ENCODE peak calls at places on chromosome 9, in seven cellular contexts. One of them, this sample, is unnamed.

GRCh38 chr9:91428927-91429351 is 5.3 kb upstream of the NFIL3 start:
- DNase-seq in mucosa of descending colon: no peak
- DNase-seq in pancreas: no peak
- DNase-seq in body of pancreas: no peak
- DNase-seq in endothelial cell of umbilical vein: no peak
- DNase-seq in GM06990: no peak
- DNase-seq in uterus: no peak
- DNase-seq in this sample: no peak

GRCh38 chr9:88980732-88981336 is 10.4 kb upstream of the S1PR3 start:
- DNase-seq in mucosa of descending colon: no peak
- DNase-seq in pancreas: no peak
- DNase-seq in body of pancreas: no peak
- DNase-seq in endothelial cell of umbilical vein: no peak
- DNase-seq in GM06990: no peak
- DNase-seq in uterus: no peak
- DNase-seq in this sample: no peak

GRCh38 chr9:107190936-107191290 is 92.2 kb upstream of the RAD23B start:
- DNase-seq in mucosa of descending colon: no peak
- DNase-seq in pancreas: no peak
- DNase-seq in body of pancreas: no peak
- DNase-seq in endothelial cell of umbilical vein: no peak
- DNase-seq in GM06990: no peak
- DNase-seq in uterus: no peak
- DNase-seq in this sample: no peak

GRCh38 chr9:122619996-122620395 is 5.5 kb downstream of the OR1Q1 start:
- DNase-seq in mucosa of descending colon: no peak
- DNase-seq in pancreas: no peak
- DNase-seq in body of pancreas: no peak
- DNase-seq in endothelial cell of umbilical vein: peak
- DNase-seq in GM06990: no peak
- DNase-seq in uterus: no peak
- DNase-seq in this sample: no peak

GRCh38 chr9:18936094-18936871 is 96.7 kb downstream of the SAXO1 start:
- DNase-seq in mucosa of descending colon: no peak
- DNase-seq in pancreas: no peak
- DNase-seq in body of pancreas: no peak
- DNase-seq in endothelial cell of umbilical vein: no peak
- DNase-seq in GM06990: no peak
- DNase-seq in uterus: no peak
- DNase-seq in this sample: no peak

GRCh38 chr9:16103613-16104012 is 550.8 kb downstream of the CCDC171 start:
- DNase-seq in mucosa of descending colon: peak
- DNase-seq in pancreas: peak
- DNase-seq in body of pancreas: peak
- DNase-seq in endothelial cell of umbilical vein: no peak
- DNase-seq in GM06990: no peak
- DNase-seq in uterus: peak
- DNase-seq in this sample: no peak

GRCh38 chr9:127386249-127386648 is 10.7 kb upstream of the SLC2A8 start:
- DNase-seq in mucosa of descending colon: no peak
- DNase-seq in pancreas: no peak
- DNase-seq in body of pancreas: no peak
- DNase-seq in endothelial cell of umbilical vein: no peak
- DNase-seq in GM06990: no peak
- DNase-seq in uterus: peak
- DNase-seq in this sample: no peak

GRCh38 chr9:129069128-129069824 is 11.6 kb upstream of the DOLPP1 start:
- DNase-seq in mucosa of descending colon: peak
- DNase-seq in pancreas: peak
- DNase-seq in body of pancreas: peak
- DNase-seq in endothelial cell of umbilical vein: no peak
- DNase-seq in GM06990: peak
- DNase-seq in uterus: no peak
- DNase-seq in this sample: peak

GRCh38 chr9:137506702-137507171 is 43.5 kb downstream of the PNPLA7 start:
- DNase-seq in mucosa of descending colon: no peak
- DNase-seq in pancreas: no peak
- DNase-seq in body of pancreas: no peak
- DNase-seq in endothelial cell of umbilical vein: no peak
- DNase-seq in GM06990: no peak
- DNase-seq in uterus: no peak
- DNase-seq in this sample: no peak

GRCh38 chr9:104866186-104866585 is 61.8 kb downstream of the ABCA1 start:
- DNase-seq in mucosa of descending colon: no peak
- DNase-seq in pancreas: no peak
- DNase-seq in body of pancreas: no peak
- DNase-seq in endothelial cell of umbilical vein: no peak
- DNase-seq in GM06990: no peak
- DNase-seq in uterus: no peak
- DNase-seq in this sample: no peak

GRCh38 chr9:14768561-14769234 is 46.2 kb upstream of the CER1 start:
- DNase-seq in mucosa of descending colon: peak
- DNase-seq in pancreas: no peak
- DNase-seq in body of pancreas: peak
- DNase-seq in endothelial cell of umbilical vein: peak
- DNase-seq in GM06990: no peak
- DNase-seq in uterus: peak
- DNase-seq in this sample: peak

GRCh38 chr9:118896356-118897000 is 472.8 kb downstream of the BRINP1 start:
- DNase-seq in mucosa of descending colon: no peak
- DNase-seq in pancreas: no peak
- DNase-seq in body of pancreas: no peak
- DNase-seq in endothelial cell of umbilical vein: no peak
- DNase-seq in GM06990: no peak
- DNase-seq in uterus: no peak
- DNase-seq in this sample: no peak

GRCh38 chr9:79885093-79885857 is 313.5 kb downstream of the TLE4 start:
- DNase-seq in mucosa of descending colon: no peak
- DNase-seq in pancreas: no peak
- DNase-seq in body of pancreas: no peak
- DNase-seq in endothelial cell of umbilical vein: no peak
- DNase-seq in GM06990: no peak
- DNase-seq in uterus: no peak
- DNase-seq in this sample: no peak

GRCh38 chr9:37914701-37915358 is 10.9 kb upstream of the SLC25A51 start:
- DNase-seq in mucosa of descending colon: no peak
- DNase-seq in pancreas: no peak
- DNase-seq in body of pancreas: no peak
- DNase-seq in endothelial cell of umbilical vein: no peak
- DNase-seq in GM06990: no peak
- DNase-seq in uterus: no peak
- DNase-seq in this sample: no peak

GRCh38 chr9:37922391-37923120 is 18.6 kb upstream of the SLC25A51 start:
- DNase-seq in mucosa of descending colon: no peak
- DNase-seq in pancreas: no peak
- DNase-seq in body of pancreas: no peak
- DNase-seq in endothelial cell of umbilical vein: no peak
- DNase-seq in GM06990: no peak
- DNase-seq in uterus: no peak
- DNase-seq in this sample: no peak

GRCh38 chr9:137057545-137057944 is 3.7 kb upstream of the ENTPD2 start:
- DNase-seq in mucosa of descending colon: no peak
- DNase-seq in pancreas: no peak
- DNase-seq in body of pancreas: no peak
- DNase-seq in endothelial cell of umbilical vein: no peak
- DNase-seq in GM06990: no peak
- DNase-seq in uterus: no peak
- DNase-seq in this sample: no peak

GRCh38 chr9:114524401-114524800 is 19.1 kb upstream of the WHRN start:
- DNase-seq in mucosa of descending colon: no peak
- DNase-seq in pancreas: no peak
- DNase-seq in body of pancreas: no peak
- DNase-seq in endothelial cell of umbilical vein: no peak
- DNase-seq in GM06990: no peak
- DNase-seq in uterus: no peak
- DNase-seq in this sample: no peak

GRCh38 chr9:84823426-84824271 is 154.1 kb downstream of the NTRK2 start:
- DNase-seq in mucosa of descending colon: peak
- DNase-seq in pancreas: no peak
- DNase-seq in body of pancreas: no peak
- DNase-seq in endothelial cell of umbilical vein: peak
- DNase-seq in GM06990: no peak
- DNase-seq in uterus: no peak
- DNase-seq in this sample: peak

GRCh38 chr9:7095054-7095453 is 337.3 kb downstream of the KDM4C start:
- DNase-seq in mucosa of descending colon: no peak
- DNase-seq in pancreas: no peak
- DNase-seq in body of pancreas: no peak
- DNase-seq in endothelial cell of umbilical vein: no peak
- DNase-seq in GM06990: peak
- DNase-seq in uterus: no peak
- DNase-seq in this sample: no peak

GRCh38 chr9:7094052-7094451 is 336.3 kb downstream of the KDM4C start:
- DNase-seq in mucosa of descending colon: peak
- DNase-seq in pancreas: no peak
- DNase-seq in body of pancreas: no peak
- DNase-seq in endothelial cell of umbilical vein: peak
- DNase-seq in GM06990: no peak
- DNase-seq in uterus: no peak
- DNase-seq in this sample: no peak

GRCh38 chr9:7097040-7097715 is 339.4 kb downstream of the KDM4C start:
- DNase-seq in mucosa of descending colon: no peak
- DNase-seq in pancreas: no peak
- DNase-seq in body of pancreas: no peak
- DNase-seq in endothelial cell of umbilical vein: no peak
- DNase-seq in GM06990: no peak
- DNase-seq in uterus: no peak
- DNase-seq in this sample: no peak

GRCh38 chr9:7093040-7093439 is 335.3 kb downstream of the KDM4C start:
- DNase-seq in mucosa of descending colon: no peak
- DNase-seq in pancreas: no peak
- DNase-seq in body of pancreas: no peak
- DNase-seq in endothelial cell of umbilical vein: no peak
- DNase-seq in GM06990: no peak
- DNase-seq in uterus: no peak
- DNase-seq in this sample: no peak

GRCh38 chr9:7094576-7094975 is 336.8 kb downstream of the KDM4C start:
- DNase-seq in mucosa of descending colon: no peak
- DNase-seq in pancreas: no peak
- DNase-seq in body of pancreas: no peak
- DNase-seq in endothelial cell of umbilical vein: peak
- DNase-seq in GM06990: no peak
- DNase-seq in uterus: no peak
- DNase-seq in this sample: no peak
- H3K4me3 ChIP-seq in mucosa of descending colon: no peak
- H3K4me3 ChIP-seq in pancreas: no peak
- H3K4me3 ChIP-seq in body of pancreas: no peak
- H3K4me3 ChIP-seq in endothelial cell of umbilical vein: no peak
- H3K4me3 ChIP-seq in GM06990: no peak
- H3K4me3 ChIP-seq in uterus: no peak
- H3K4me3 ChIP-seq in this sample: no peak

GRCh38 chr9:108476574-108476973 is 379.2 kb downstream of the ACTL7B start:
- DNase-seq in mucosa of descending colon: no peak
- DNase-seq in pancreas: no peak
- DNase-seq in body of pancreas: no peak
- DNase-seq in endothelial cell of umbilical vein: no peak
- DNase-seq in GM06990: no peak
- DNase-seq in uterus: no peak
- DNase-seq in this sample: no peak

GRCh38 chr9:108475813-108476212 is 380.0 kb downstream of the ACTL7B start:
- DNase-seq in mucosa of descending colon: no peak
- DNase-seq in pancreas: no peak
- DNase-seq in body of pancreas: no peak
- DNase-seq in endothelial cell of umbilical vein: no peak
- DNase-seq in GM06990: no peak
- DNase-seq in uterus: no peak
- DNase-seq in this sample: no peak

GRCh38 chr9:108469654-108470053 is 386.1 kb downstream of the ACTL7B start:
- DNase-seq in mucosa of descending colon: no peak
- DNase-seq in pancreas: no peak
- DNase-seq in body of pancreas: no peak
- DNase-seq in endothelial cell of umbilical vein: peak
- DNase-seq in GM06990: no peak
- DNase-seq in uterus: no peak
- DNase-seq in this sample: no peak

GRCh38 chr9:108474356-108474755 is 381.4 kb downstream of the ACTL7B start:
- DNase-seq in mucosa of descending colon: no peak
- DNase-seq in pancreas: no peak
- DNase-seq in body of pancreas: no peak
- DNase-seq in endothelial cell of umbilical vein: no peak
- DNase-seq in GM06990: no peak
- DNase-seq in uterus: no peak
- DNase-seq in this sample: no peak

DNA sequence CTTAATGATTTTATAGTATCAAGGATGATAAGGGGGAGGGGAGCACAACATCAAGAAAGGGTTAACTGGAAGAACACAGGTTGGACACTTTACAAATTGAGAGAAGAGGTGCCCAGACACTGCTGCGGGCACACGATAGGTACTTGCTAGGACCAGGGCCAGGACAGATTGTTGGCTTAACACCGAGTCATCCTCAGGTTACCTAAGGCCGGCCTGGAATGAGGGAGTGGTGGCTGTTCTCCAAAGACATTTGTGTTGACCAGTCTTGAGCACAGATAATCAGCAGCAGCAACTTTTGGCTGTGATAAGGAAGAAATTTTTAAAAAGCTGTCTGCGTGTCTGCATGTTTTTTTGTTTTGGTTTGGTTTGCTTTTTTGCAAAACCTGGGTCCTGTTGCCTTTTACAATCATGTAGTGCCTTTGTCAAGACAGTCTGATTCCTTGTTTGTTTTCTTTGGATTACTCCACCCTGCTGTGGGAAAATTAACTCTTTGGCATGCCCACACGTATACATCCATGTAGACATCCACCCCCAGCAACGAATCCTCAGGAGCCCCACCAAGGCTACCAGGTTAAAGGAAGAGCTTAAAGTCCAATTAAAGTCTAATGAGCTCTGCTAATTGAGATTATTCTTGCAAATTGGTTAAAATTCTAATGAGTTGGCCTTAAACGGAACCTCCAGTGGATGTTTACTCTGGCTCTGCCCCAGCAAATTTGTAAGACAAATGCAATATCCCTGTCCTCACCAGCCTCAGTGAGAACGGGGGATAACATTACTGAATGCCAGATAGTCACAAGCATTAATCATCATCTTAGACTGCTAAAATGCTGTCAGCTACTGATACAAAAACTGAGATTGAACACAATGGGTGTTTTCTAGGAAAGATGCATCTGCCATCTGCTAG is 382.3 kb downstream of the ACTL7B start:
- DNase-seq in mucosa of descending colon: peak
- DNase-seq in pancreas: no peak
- DNase-seq in body of pancreas: no peak
- DNase-seq in endothelial cell of umbilical vein: peak
- DNase-seq in GM06990: no peak
- DNase-seq in uterus: peak
- DNase-seq in this sample: no peak
- H3K4me3 ChIP-seq in mucosa of descending colon: no peak
- H3K4me3 ChIP-seq in pancreas: no peak
- H3K4me3 ChIP-seq in body of pancreas: no peak
- H3K4me3 ChIP-seq in endothelial cell of umbilical vein: no peak
- H3K4me3 ChIP-seq in GM06990: no peak
- H3K4me3 ChIP-seq in uterus: no peak
- H3K4me3 ChIP-seq in this sample: no peak

GRCh38 chr9:135103931-135104639 is 16.6 kb downstream of the OLFM1 start:
- DNase-seq in mucosa of descending colon: no peak
- DNase-seq in pancreas: no peak
- DNase-seq in body of pancreas: no peak
- DNase-seq in endothelial cell of umbilical vein: no peak
- DNase-seq in GM06990: no peak
- DNase-seq in uterus: no peak
- DNase-seq in this sample: no peak
- H3K4me3 ChIP-seq in mucosa of descending colon: no peak
- H3K4me3 ChIP-seq in pancreas: no peak
- H3K4me3 ChIP-seq in body of pancreas: no peak
- H3K4me3 ChIP-seq in endothelial cell of umbilical vein: no peak
- H3K4me3 ChIP-seq in GM06990: no peak
- H3K4me3 ChIP-seq in uterus: no peak
- H3K4me3 ChIP-seq in this sample: no peak

GRCh38 chr9:121498150-121498486 is 1.5 kb downstream of the GGTA1 start:
- DNase-seq in mucosa of descending colon: peak
- DNase-seq in pancreas: peak
- DNase-seq in body of pancreas: peak
- DNase-seq in endothelial cell of umbilical vein: peak
- DNase-seq in GM06990: peak
- DNase-seq in uterus: peak
- DNase-seq in this sample: peak
- H3K4me3 ChIP-seq in mucosa of descending colon: no peak
- H3K4me3 ChIP-seq in pancreas: no peak
- H3K4me3 ChIP-seq in body of pancreas: no peak
- H3K4me3 ChIP-seq in endothelial cell of umbilical vein: no peak
- H3K4me3 ChIP-seq in GM06990: no peak
- H3K4me3 ChIP-seq in uterus: peak
- H3K4me3 ChIP-seq in this sample: no peak